ENCODE peak calls at places on chromosome 15, in six cellular contexts. T is mesenchymal stem cell, U is H1, P is IMR-90, S is neuronal stem cell, X is trophoblast cell. Y is an unnamed sample.

GRCh38 chr15:88098317-88098716 is 158.2 kb downstream of the NTRK3 start:
- DNase-seq in U (no peak), S (no peak), X (no peak), T (no peak), P (no peak), Y (no peak)

GRCh38 chr15:73394782-73395181 is 26.0 kb upstream of the HCN4 start:
- DNase-seq in T (no peak), S (no peak), P (no peak), U (no peak), X (no peak), Y (no peak)

GRCh38 chr15:79282371-79283251 is at the start of gene ANKRD34C:
- DNase-seq in P (no peak), S (no peak), X (no peak), U (no peak), T (no peak), Y (no peak)

GRCh38 chr15:75531041-75531450 is 48.1 kb downstream of the PTPN9 start:
- DNase-seq in P (peak), S (no peak), X (no peak), T (peak), U (no peak), Y (peak)

GRCh38 chr15:43198992-43199391 is 13.8 kb downstream of the CCNDBP1 start:
- DNase-seq in U (no peak), T (no peak), P (no peak), X (no peak), S (no peak), Y (no peak)

GRCh38 chr15:70792171-70792573 is 28.8 kb upstream of the UACA start:
- DNase-seq in P (peak), T (peak), X (no peak), S (no peak), U (no peak), Y (no peak)

GRCh38 chr15:89998923-89999675 is 2.0 kb upstream of the ZNF710 start:
- DNase-seq in T (peak), P (no peak), U (no peak), S (no peak), X (no peak), Y (no peak)

GRCh38 chr15:57527382-57528091 is 64.2 kb upstream of the MYZAP start:
- DNase-seq in T (peak), U (peak), X (peak), S (peak), P (peak), Y (peak)

GRCh38 chr15:40087095-40087805 is 21.4 kb downstream of the BMF start:
- DNase-seq in P (no peak), X (no peak), S (no peak), T (no peak), U (no peak), Y (peak)

GRCh38 chr15:64337761-64338160 is 18.2 kb downstream of the CSNK1G1 start:
- DNase-seq in S (no peak), U (no peak), P (peak), T (peak), X (no peak), Y (no peak)

GRCh38 chr15:57312323-57313133 is 63.8 kb upstream of the CGNL1 start:
- DNase-seq in T (no peak), P (no peak), X (no peak), S (no peak), U (no peak), Y (no peak)

GRCh38 chr15:101049282-101049681 is 130.1 kb downstream of the LRRK1 start:
- DNase-seq in S (no peak), X (no peak), T (no peak), P (no peak), U (no peak), Y (no peak)

GRCh38 chr15:38508647-38509046 is 54.7 kb downstream of the FAM98B start:
- DNase-seq in P (no peak), U (no peak), T (no peak), S (no peak), X (no peak), Y (no peak)

GRCh38 chr15:23912191-23912590 is 225.1 kb upstream of the NDN start:
- DNase-seq in U (peak), X (no peak), P (no peak), S (peak), T (no peak), Y (peak)

GRCh38 chr15:96351801-96352593 is 21.5 kb downstream of the NR2F2 start:
- DNase-seq in P (no peak), U (no peak), X (no peak), T (peak), S (no peak), Y (no peak)

GRCh38 chr15:81378438-81378837 is 4.4 kb upstream of the TMC3 start:
- DNase-seq in X (no peak), U (no peak), S (no peak), T (no peak), P (no peak), Y (no peak)

GRCh38 chr15:87604857-87605446 is 651.6 kb downstream of the NTRK3 start:
- DNase-seq in T (no peak), P (no peak), X (no peak), U (no peak), S (peak), Y (peak)

GRCh38 chr15:91882858-91883586 is 29.5 kb downstream of the SLCO3A1 start:
- DNase-seq in P (peak), X (no peak), U (no peak), S (no peak), T (no peak), Y (no peak)

GRCh38 chr15:89822951-89823701 is 8.5 kb upstream of the ANPEP start:
- DNase-seq in P (peak), X (no peak), T (no peak), U (no peak), S (no peak), Y (no peak)

GRCh38 chr15:34650177-34650576 is 66.7 kb upstream of the GOLGA8B start:
- DNase-seq in U (no peak), T (peak), P (peak), X (no peak), S (no peak), Y (no peak)

GRCh38 chr15:38217788-38218609 is 34.6 kb upstream of the SPRED1 start:
- DNase-seq in T (peak), X (peak), P (no peak), U (no peak), S (no peak), Y (no peak)

GRCh38 chr15:90184119-90184785 is 16.9 kb upstream of the SEMA4B start:
- DNase-seq in P (no peak), X (peak), U (no peak), S (no peak), T (peak), Y (no peak)

GRCh38 chr15:58947179-58947578 is 13.7 kb upstream of the SLTM start:
- DNase-seq in X (no peak), T (no peak), S (no peak), U (no peak), P (no peak), Y (no peak)

GRCh38 chr15:50774450-50774849 is 8.9 kb upstream of the SPPL2A start:
- DNase-seq in S (no peak), P (peak), U (no peak), T (peak), X (peak), Y (no peak)

GRCh38 chr15:22253676-22254408 is 173.5 kb downstream of the OR4M2 start:
- DNase-seq in U (no peak), S (no peak), P (no peak), T (no peak), X (no peak), Y (no peak)

GRCh38 chr15:50353251-50353998 is 1.6 kb downstream of the GABPB1 start:
- DNase-seq in P (peak), U (no peak), T (peak), S (no peak), X (peak), Y (no peak)

DNA sequence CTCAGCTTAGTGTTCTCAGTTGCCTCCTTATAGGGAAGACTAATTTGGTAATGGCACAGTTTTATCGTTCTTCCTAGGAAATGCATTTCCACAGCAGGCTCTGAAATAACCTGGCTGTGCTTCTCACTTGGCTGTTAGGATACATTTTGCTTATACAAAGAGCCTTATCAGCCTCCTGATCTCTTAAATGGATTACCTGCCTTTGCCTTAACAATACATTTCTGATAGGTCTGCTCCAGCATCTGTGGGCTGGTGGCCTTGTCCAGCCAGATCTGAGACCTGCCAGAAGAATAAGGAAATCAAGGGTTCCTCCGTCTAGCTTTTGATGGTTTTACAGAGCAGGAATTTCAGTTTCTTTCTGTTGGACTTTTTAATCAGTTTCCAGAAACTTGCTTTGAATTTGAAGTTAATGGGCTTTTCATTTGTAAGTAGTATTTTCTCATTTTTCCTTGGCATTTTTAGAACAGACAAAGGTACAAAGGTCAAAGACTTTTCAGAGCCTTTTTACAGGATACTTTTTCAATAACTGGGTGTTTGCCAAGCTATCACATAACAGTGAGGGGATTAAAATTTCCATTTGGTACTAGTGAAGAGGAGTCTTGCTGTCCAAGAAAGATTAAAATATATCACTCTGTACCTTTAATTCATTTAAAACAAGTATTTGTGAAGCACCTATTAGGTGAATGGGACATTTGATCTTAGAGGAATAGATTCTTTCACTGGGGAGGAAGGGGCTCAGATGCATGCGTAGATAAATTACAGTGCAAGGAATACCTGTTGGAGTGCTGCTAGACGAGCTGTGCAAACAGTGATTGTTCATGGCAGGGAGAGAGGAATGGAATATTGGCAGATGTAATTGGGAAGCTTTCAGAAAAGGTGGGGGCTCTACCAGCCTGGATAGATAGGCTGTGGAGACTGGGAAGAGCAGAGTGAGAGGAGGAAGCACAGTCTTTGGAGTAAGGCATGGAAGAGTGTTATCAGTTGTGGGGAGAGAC is 116.4 kb downstream of the AKAP13 start:
- DNase-seq in T (no peak), X (no peak), U (no peak), S (no peak), P (no peak), Y (peak)
- H3K4me3 ChIP-seq in T (no peak), X (no peak), U (no peak), S (no peak), P (no peak), Y (no peak)

DNA sequence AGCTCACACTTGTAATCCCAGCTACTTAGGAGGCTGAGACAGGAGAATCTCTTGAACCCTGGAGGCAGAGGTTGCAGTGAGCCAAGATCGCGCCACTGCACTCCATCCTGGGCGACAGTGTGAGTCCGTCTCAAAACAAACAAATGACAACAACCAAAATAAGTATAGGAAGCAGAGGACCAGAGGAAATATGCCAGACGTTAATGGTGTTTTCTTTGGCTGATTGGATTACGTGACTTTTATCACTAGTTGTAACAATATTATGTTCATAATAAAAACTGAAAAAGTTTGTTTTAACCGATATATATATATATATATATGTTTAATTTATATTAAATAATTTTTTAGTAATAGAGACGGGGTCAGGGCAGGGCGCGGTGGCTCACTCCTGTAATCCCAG is 21.7 kb downstream of the NUSAP1 start:
- DNase-seq in T (no peak), U (no peak), P (no peak), S (no peak), X (no peak), Y (no peak)
- H3K4ac ChIP-seq in T (no peak), U (no peak), P (no peak), S (no peak), X (no peak), Y (no peak)

GRCh38 chr15:66729339-66729951 is 27.4 kb downstream of the SMAD6 start:
- DNase-seq in T (peak), X (no peak), P (no peak), U (no peak), S (no peak), Y (no peak)
- H3K4me3 ChIP-seq in T (no peak), X (no peak), P (peak), U (no peak), S (no peak), Y (no peak)

DNA sequence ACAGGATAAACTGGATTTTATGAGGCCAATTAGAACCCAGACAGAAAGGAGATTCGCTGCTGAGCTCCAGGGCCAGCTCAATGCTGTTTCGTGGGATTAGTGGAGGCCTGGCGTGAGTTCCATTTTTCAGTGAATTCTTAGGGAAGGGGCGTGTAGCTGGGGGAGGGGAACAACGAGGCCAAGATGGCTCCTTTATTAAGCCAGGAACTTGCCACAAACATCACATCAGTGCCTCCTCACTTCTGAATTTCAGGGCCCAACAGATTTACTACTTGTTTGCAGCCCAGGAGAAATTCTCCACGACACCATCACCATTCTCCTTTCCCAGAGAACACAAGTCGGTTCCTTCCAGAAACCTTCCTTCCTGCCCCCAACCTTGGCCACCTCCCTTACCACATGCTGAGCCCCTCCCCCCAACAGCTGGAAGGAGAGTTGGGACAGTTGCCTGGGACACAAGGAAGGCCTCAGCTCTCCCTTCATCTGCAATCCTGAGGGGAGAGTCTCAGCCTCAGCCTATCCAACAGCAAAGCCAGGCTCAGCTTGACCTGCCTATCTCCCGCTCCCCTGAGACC is 5.8 kb downstream of the IGDCC4 start:
- DNase-seq in T (peak), U (no peak), S (peak), P (peak), X (no peak), Y (peak)
- H3K4ac ChIP-seq in T (peak), U (no peak), S (no peak), P (peak), X (no peak), Y (peak)